ENCODE peak calls at places on chromosomes 6 and 20, in six cellular contexts. D, M, L, G, E and U are unnamed samples.

GRCh38 chr20:30919514-30920188 is 337.8 kb upstream of the DEFB115 start:
- DNase-seq in L (no peak), G (no peak), M (no peak), D (no peak), E (no peak), U (no peak)

GRCh38 chr6:137341721-137342195 is 122.6 kb upstream of the IFNGR1 start:
- DNase-seq in G (peak), E (peak), L (peak), D (peak), M (no peak), U (no peak)

GRCh38 chr6:156028310-156029131 is 572.9 kb upstream of the NOX3 start:
- DNase-seq in E (peak), L (no peak), D (peak), M (no peak), G (peak), U (no peak)

GRCh38 chr20:3687655-3688054 is 5.8 kb upstream of the ADAM33 start:
- DNase-seq in M (no peak), L (no peak), E (peak), D (no peak), G (no peak), U (no peak)

GRCh38 chr6:17589402-17590116 is 10.5 kb upstream of the FAM8A1 start:
- DNase-seq in D (no peak), E (peak), G (peak), L (peak), M (no peak), U (no peak)

GRCh38 chr6:121143476-121143875 is 190.8 kb downstream of the TBC1D32 start:
- DNase-seq in M (no peak), L (no peak), D (no peak), G (no peak), E (peak), U (no peak)

GRCh38 chr20:41494451-41494850 is 123.7 kb downstream of the CHD6 start:
- DNase-seq in L (no peak), D (no peak), G (no peak), M (no peak), E (no peak), U (no peak)

GRCh38 chr6:32439708-32440214 is at the start of gene HLA-DRA:
- DNase-seq in G (peak), M (no peak), L (peak), D (peak), E (peak), U (peak)

GRCh38 chr6:168713839-168714238 is 272.9 kb downstream of the SMOC2 start:
- DNase-seq in M (no peak), D (peak), L (peak), G (peak), E (no peak), U (no peak)

GRCh38 chr20:22414354-22414753 is 170.0 kb downstream of the FOXA2 start:
- DNase-seq in D (no peak), G (no peak), L (no peak), E (peak), M (no peak), U (no peak)

GRCh38 chr20:35307666-35308653 is 15.7 kb upstream of the FAM83C start:
- DNase-seq in M (no peak), E (peak), L (no peak), D (no peak), G (peak), U (no peak)

GRCh38 chr20:59458645-59459044 is 145.7 kb upstream of the PHACTR3 start:
- DNase-seq in G (no peak), D (no peak), M (no peak), E (no peak), L (no peak), U (no peak)

DNA sequence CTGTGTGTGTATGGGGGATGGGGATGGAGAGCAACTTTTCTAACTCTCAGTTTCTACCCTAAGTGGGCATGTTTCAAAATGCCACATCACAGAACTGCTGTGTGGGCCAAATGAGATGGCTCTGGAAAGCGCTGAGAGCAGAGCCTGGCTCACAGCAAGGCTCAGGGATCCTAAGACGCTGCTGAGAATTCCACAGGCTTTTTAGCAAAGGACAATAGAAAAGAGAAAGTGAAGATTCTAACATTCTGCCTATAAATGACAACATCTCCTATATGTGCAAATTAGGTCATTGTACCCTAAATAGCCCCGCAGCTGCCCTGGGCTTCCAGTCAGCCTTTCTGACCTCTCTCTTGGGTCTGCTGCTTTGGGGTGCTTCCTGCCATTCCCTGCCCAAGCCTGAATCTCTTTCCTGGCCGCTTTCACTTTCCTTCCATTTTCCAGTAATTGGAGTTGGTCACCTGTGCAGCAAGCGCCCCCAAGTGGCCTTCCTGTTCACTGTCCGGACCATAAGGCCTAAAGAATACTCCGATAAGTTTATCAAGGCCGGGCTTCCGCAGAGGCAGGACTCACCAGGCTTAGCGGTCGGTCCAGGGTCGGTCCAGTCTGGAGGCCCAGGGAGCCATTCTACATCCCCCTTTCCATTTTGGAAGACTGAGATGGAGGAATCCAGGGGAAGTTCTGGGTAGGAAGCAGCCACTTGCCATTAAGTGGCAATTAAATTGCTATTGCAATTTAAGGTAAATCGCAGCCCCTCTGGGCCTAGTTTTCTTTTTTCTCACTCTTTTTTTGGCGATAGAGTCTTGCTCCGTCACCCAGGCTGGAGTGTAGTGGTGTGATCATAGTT is 6.7 kb upstream of the DDR1 start:
- DNase-seq in G (peak), M (peak), E (peak), L (peak), D (peak), U (peak)
- H3K4me3 ChIP-seq in G (no peak), M (peak), E (peak), L (peak), D (peak), U (peak)

GRCh38 chr6:43493230-43493629 is 15.9 kb downstream of the TJAP1 start:
- DNase-seq in D (no peak), L (no peak), E (no peak), M (no peak), G (no peak), U (no peak)
- TF ChIP-seq CTCF in D (no peak), L (no peak), E (no peak), M (no peak), G (no peak), U (no peak)

DNA sequence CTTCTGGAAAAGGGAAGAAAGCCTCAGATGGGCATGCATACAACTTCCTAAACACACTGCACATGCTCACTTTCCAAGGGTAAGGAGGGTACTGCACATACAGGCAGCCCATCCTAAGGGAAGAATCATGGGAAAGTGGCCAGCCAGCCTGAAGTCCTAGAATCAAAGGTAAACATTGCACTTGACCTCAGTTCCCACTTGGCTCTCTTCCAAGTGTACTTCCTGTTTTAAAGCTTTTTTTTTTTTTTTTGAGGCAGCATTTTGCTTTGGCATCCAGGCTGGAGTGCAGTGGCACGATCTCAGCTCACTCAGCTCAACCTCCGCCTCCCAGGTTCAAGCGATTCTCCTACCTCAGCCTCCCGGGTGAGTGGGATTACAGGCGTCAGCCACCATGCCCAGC is 225.3 kb upstream of the EPHA7 start:
- DNase-seq in L (no peak), G (no peak), M (no peak), E (no peak), D (no peak), U (no peak)
- H3K4me3 ChIP-seq in L (no peak), G (no peak), M (no peak), E (no peak), D (no peak), U (no peak)

GRCh38 chr6:96716221-96716620 is 121.1 kb downstream of the GPR63 start:
- DNase-seq in L (no peak), E (no peak), G (no peak), M (no peak), D (peak), U (no peak)
- TF ChIP-seq CTCF in L (no peak), E (no peak), G (no peak), M (no peak), D (no peak), U (peak)

GRCh38 chr6:158663465-158664167 is 13.8 kb downstream of the SYTL3 start:
- DNase-seq in L (no peak), E (no peak), D (no peak), G (no peak), M (no peak), U (no peak)
- H3K4me3 ChIP-seq in L (no peak), E (no peak), D (no peak), G (no peak), M (peak), U (no peak)

GRCh38 chr6:119284861-119285521 is 64.6 kb downstream of the MAN1A1 start:
- DNase-seq in M (no peak), L (no peak), E (no peak), G (no peak), D (no peak), U (no peak)
- TF ChIP-seq CTCF in M (no peak), L (no peak), E (no peak), G (no peak), D (no peak), U (peak)

DNA sequence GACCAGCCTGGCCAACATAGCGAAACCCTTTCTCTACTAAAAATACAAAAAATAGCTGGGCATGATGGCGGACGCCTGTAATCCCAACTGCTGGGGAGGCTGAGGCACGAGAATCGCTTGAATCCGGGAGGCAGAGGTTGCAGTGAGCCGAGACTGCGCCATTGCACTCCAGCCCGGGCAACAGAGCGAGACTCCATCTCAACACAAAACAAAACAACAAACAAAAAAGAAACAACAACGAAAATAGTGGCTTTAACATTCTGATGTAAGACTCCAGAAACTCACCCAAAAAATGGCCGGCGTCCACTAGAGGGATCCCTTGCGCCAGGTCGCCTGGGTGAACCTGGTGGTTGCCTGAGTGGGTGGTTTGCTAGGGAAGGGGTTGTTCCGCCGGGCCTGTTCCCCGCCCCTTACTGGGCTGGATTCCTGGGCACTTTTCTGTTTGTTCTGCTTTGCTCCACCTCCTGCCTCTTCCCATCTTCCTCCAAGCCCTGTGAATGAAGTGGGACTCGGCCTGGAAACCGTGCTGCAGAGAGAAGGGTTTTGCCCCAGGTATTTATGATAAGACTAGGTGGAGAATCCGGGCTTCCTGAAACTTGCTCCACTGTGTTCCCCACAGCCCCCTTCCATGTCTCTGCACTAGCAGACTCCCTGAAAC is 1.5 kb downstream of the PABPC1L start:
- DNase-seq in L (peak), M (no peak), E (peak), D (peak), G (peak), U (peak)
- H3K4me3 ChIP-seq in L (no peak), M (no peak), E (no peak), D (no peak), G (no peak), U (no peak)

GRCh38 chr6:2938632-2939083 is 32.7 kb downstream of the SERPINB6 start:
- DNase-seq in M (no peak), G (peak), L (peak), E (no peak), D (no peak), U (no peak)
- TF ChIP-seq CTCF in M (no peak), G (no peak), L (no peak), E (no peak), D (no peak), U (no peak)

DNA sequence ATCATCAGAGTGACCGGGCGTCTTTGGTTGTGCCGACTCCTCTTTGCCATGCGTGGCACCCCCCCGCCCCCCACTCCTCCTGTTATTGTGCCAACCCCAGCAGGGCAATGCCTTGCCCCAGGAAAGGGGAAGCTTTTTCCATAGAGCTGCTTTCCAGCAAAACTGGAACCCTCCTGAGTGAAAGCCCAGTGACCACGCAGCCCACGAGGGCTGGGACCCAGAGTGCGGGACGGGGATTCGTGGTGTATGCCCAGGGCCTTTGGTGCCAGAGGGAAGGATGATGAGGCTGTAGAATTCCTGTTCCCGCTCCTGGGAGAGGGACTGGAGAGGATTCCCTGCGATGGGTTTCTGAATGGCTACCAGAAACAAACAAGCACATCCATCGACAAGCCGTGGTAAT is 116.8 kb upstream of the BACH2 start:
- DNase-seq in G (no peak), L (no peak), E (no peak), D (peak), M (no peak), U (no peak)
- H3K4me3 ChIP-seq in G (no peak), L (no peak), E (no peak), D (no peak), M (no peak), U (no peak)

DNA sequence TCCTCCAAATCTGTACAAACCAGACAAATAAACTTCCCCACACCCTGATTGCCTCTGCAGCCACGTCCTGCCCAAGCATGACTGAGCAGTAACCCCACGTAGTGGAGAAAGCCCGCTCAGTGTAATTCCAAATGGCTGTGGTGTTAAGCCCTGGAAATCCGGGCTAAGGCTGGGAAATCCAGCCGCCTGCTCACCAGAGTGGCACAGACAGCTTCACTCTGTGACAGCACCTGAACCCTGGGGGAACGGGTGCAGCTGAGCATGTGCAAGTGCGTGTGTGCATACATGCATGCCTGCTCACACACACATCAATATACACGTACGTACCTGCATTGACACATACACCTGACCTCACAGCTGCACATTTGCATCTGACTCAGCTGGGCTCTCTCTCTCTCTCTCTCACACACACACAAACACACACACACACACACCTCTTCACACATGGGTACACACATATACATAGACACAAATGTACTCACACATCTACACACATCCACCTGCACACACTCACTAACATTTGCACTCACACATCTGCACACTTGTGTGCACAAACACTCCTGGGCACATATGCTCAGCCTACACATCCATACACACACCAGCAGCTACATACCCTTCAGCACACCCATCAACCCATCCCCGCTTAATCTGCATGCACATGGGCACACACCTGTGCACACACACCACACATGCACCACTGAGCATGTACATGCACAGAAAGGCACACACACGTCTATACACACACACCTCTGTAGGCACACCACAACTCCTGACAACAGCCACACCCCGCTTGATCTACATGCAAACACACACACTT is 114.1 kb downstream of the GRM4 start:
- DNase-seq in E (no peak), L (no peak), M (no peak), D (no peak), G (no peak), U (no peak)
- TF ChIP-seq CTCF in E (no peak), L (no peak), M (no peak), D (no peak), G (no peak), U (no peak)